ENCODE peak calls at places on chromosomes 6 and 20, in ten cellular contexts. C is activated CD8-positive, alpha-beta T cell treated with anti-CD3 and anti-CD28 coated beads for 36 hours; Q is PC-3; W is ovary; V is coronary artery; H is fibroblast of lung; R is MCF 10A; L is bronchial epithelial cell; P is endodermal cell; J is tibial artery. U is an unnamed sample.

GRCh38 chr20:52410182-52410647 is 218.6 kb upstream of the ZFP64 start:
- DNase-seq in C (peak), Q (no peak), W (no peak), V (no peak), H (peak), R (no peak), L (no peak), P (no peak), J (no peak), U (no peak)

GRCh38 chr6:111549744-111550143 is 55.9 kb downstream of the TRAF3IP2 start:
- DNase-seq in C (no peak), Q (no peak), W (no peak), V (no peak), H (no peak), R (no peak), L (no peak), P (no peak), J (no peak), U (no peak)

GRCh38 chr6:88616380-88616779 is 347.0 kb downstream of the RNGTT start:
- DNase-seq in C (no peak), Q (no peak), W (no peak), V (no peak), H (no peak), R (no peak), L (no peak), P (no peak), J (no peak), U (no peak)

GRCh38 chr20:47980336-47981177 is 195.3 kb upstream of the SULF2 start:
- DNase-seq in C (no peak), Q (no peak), W (no peak), V (no peak), H (no peak), R (no peak), L (no peak), P (peak), J (no peak), U (no peak)

GRCh38 chr20:25285856-25286798 is 38.2 kb downstream of the PYGB start:
- DNase-seq in C (no peak), Q (no peak), W (peak), V (no peak), H (no peak), R (no peak), L (no peak), P (no peak), J (peak), U (no peak)

GRCh38 chr6:131828080-131828479 is 20.3 kb downstream of the ENPP1 start:
- DNase-seq in C (no peak), Q (no peak), W (no peak), V (no peak), H (no peak), R (no peak), L (no peak), P (no peak), J (no peak), U (peak)

GRCh38 chr6:2751871-2752270 is 1.1 kb upstream of the MYLK4 start:
- DNase-seq in C (no peak), Q (no peak), W (no peak), V (no peak), H (no peak), R (no peak), L (no peak), P (no peak), J (no peak), U (no peak)

GRCh38 chr6:45472383-45472782 is 94.6 kb upstream of the SUPT3H start:
- DNase-seq in C (no peak), Q (no peak), W (peak), V (no peak), H (peak), R (no peak), L (no peak), P (no peak), J (no peak), U (no peak)

GRCh38 chr6:152112503-152113261 is 305.2 kb downstream of the ESR1 start:
- DNase-seq in C (no peak), Q (no peak), W (no peak), V (no peak), H (no peak), R (no peak), L (no peak), P (peak), J (peak), U (no peak)

GRCh38 chr6:106316376-106316769 is 9.2 kb downstream of the ATG5 start:
- DNase-seq in C (no peak), Q (no peak), W (no peak), V (no peak), H (no peak), R (no peak), L (no peak), P (no peak), J (no peak), U (no peak)

GRCh38 chr6:105459049-105459448 is 56.2 kb upstream of the PREP start:
- DNase-seq in C (peak), Q (peak), W (no peak), V (no peak), H (no peak), R (peak), L (peak), P (no peak), J (no peak), U (no peak)

GRCh38 chr20:57013741-57014140 is 252.7 kb downstream of the BMP7 start:
- DNase-seq in C (no peak), Q (peak), W (no peak), V (no peak), H (no peak), R (no peak), L (peak), P (peak), J (no peak), U (no peak)

GRCh38 chr6:152916035-152916434 is 66.8 kb downstream of the FBXO5 start:
- DNase-seq in C (no peak), Q (no peak), W (no peak), V (no peak), H (no peak), R (no peak), L (peak), P (no peak), J (no peak), U (no peak)

GRCh38 chr6:156777866-156778614 is 862 bp downstream of the ARID1B start:
- DNase-seq in C (peak), Q (peak), W (peak), V (no peak), H (peak), R (peak), L (no peak), P (peak), J (peak), U (peak)

GRCh38 chr6:89117285-89118108 is at the start of gene SRSF12:
- DNase-seq in C (peak), Q (no peak), W (peak), V (no peak), H (peak), R (peak), L (no peak), P (peak), J (peak), U (no peak)

GRCh38 chr6:29011276-29011734 is 6.2 kb upstream of the ZNF311 start:
- DNase-seq in C (peak), Q (peak), W (peak), V (no peak), H (peak), R (no peak), L (peak), P (peak), J (no peak), U (peak)

GRCh38 chr6:7137335-7138106 is 29.8 kb downstream of the RREB1 start:
- DNase-seq in C (peak), Q (no peak), W (peak), V (no peak), H (peak), R (peak), L (no peak), P (peak), J (peak), U (peak)

GRCh38 chr6:872570-873125 is 179.7 kb upstream of the EXOC2 start:
- DNase-seq in C (no peak), Q (no peak), W (no peak), V (no peak), H (no peak), R (no peak), L (no peak), P (no peak), J (no peak), U (no peak)

GRCh38 chr6:160022101-160022500 is 53.2 kb downstream of the IGF2R start:
- DNase-seq in C (no peak), Q (no peak), W (no peak), V (no peak), H (no peak), R (no peak), L (no peak), P (no peak), J (no peak), U (no peak)

GRCh38 chr20:2652724-2653510 is 485 bp downstream of the NOP56 start:
- DNase-seq in C (peak), Q (no peak), W (no peak), V (no peak), H (no peak), R (no peak), L (peak), P (no peak), J (peak), U (no peak)

GRCh38 chr6:88263591-88263990 is 97.4 kb upstream of the CNR1 start:
- DNase-seq in C (no peak), Q (no peak), W (no peak), V (no peak), H (no peak), R (peak), L (no peak), P (peak), J (no peak), U (no peak)

GRCh38 chr6:121726596-121726995 is 291.1 kb downstream of the GJA1 start:
- DNase-seq in C (no peak), Q (no peak), W (no peak), V (no peak), H (no peak), R (no peak), L (no peak), P (no peak), J (no peak), U (no peak)

GRCh38 chr20:33443006-33443511 is 504 bp downstream of the SNTA1 start:
- DNase-seq in C (peak), Q (no peak), W (peak), V (no peak), H (no peak), R (no peak), L (no peak), P (no peak), J (peak), U (no peak)

GRCh38 chr20:11274137-11274536 is 600.3 kb upstream of the JAG1 start:
- DNase-seq in C (no peak), Q (peak), W (no peak), V (no peak), H (peak), R (peak), L (peak), P (peak), J (no peak), U (peak)

GRCh38 chr20:11271920-11272594 is 598.3 kb upstream of the JAG1 start:
- DNase-seq in C (no peak), Q (no peak), W (no peak), V (no peak), H (no peak), R (no peak), L (no peak), P (no peak), J (no peak), U (no peak)

GRCh38 chr20:11270566-11270965 is 596.8 kb upstream of the JAG1 start:
- DNase-seq in C (no peak), Q (peak), W (no peak), V (no peak), H (no peak), R (no peak), L (peak), P (peak), J (no peak), U (no peak)

GRCh38 chr20:11267762-11268335 is 594.0 kb upstream of the JAG1 start:
- DNase-seq in C (no peak), Q (no peak), W (no peak), V (no peak), H (no peak), R (no peak), L (no peak), P (no peak), J (no peak), U (no peak)

DNA sequence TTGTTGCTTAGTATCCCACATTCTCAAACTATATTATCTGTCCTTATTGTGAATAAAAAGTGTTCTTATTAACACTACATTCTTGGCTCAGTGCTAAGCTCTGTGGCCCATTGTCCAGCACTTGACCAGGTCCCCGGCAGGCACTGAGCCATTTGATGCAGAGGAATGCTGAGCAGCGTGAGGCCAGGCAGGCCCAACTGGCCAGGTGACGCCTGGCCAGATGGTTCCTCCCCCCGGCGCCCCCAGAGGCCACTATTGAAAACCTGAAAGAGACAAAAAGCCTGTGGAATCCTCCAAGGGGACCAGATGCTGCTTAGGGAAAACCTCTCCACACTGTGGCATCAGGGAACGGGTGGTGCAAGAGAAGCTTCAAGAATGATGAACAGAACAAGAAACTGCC is 597.5 kb upstream of the JAG1 start:
- DNase-seq in C (no peak), Q (no peak), W (no peak), V (no peak), H (no peak), R (no peak), L (no peak), P (peak), J (no peak), U (no peak)
- TF ChIP-seq CTCF in C (no peak), Q (peak), W (no peak), V (no peak), H (no peak), R (no peak), L (no peak), P (peak), J (no peak), U (peak)

GRCh38 chr6:79544939-79545450 is 7.8 kb upstream of the LCA5 start:
- DNase-seq in C (peak), Q (peak), W (peak), V (peak), H (peak), R (peak), L (peak), P (peak), J (peak), U (peak)
- TF ChIP-seq CTCF in C (no peak), Q (peak), W (peak), V (peak), H (peak), R (peak), L (peak), P (peak), J (peak), U (peak)

DNA sequence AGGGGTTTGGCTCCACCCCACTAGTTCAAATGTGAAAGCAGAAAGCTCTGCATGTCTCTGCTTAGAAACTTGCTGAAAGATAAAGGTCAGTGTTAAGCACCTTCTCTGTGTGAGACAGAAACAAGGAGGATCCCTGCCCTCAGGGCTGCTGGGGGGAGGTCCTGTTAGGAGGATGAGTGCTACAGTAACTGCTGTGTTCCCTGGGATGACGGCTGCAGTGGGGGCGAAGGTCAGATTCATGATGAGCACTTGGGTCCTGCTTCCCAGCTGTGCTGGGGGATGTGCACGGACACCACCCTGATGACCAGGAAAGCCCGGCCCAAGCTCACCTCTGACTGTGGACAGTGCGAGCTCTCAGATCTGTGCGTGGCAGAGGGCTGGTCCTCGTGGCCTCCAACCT is 252.6 kb downstream of the DLL1 start:
- DNase-seq in C (no peak), Q (no peak), W (no peak), V (peak), H (no peak), R (no peak), L (no peak), P (peak), J (peak), U (no peak)
- TF ChIP-seq CTCF in C (no peak), Q (no peak), W (no peak), V (no peak), H (no peak), R (no peak), L (no peak), P (no peak), J (no peak), U (no peak)

DNA sequence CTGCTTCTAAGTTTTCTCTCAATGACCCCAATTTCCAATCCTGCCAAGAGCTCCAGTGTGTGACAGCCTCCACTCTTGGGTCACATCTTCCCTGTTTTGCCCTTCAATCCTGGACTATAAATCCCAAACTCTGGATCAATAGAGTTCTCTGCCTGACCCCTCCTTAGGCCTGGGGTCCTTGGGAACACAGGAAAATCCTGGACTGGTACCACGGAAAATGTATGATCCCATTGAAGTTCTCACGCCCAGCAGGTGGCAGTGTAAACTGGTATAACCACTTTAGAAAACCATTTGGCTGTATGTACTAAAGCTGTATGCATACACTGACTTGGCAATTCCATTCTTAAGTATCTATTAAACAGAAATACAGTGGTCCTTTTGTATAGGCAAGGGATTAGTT is 98.0 kb downstream of the SNAP25 start:
- DNase-seq in C (peak), Q (peak), W (no peak), V (no peak), H (peak), R (peak), L (no peak), P (no peak), J (no peak), U (no peak)
- TF ChIP-seq CTCF in C (peak), Q (peak), W (no peak), V (no peak), H (no peak), R (peak), L (no peak), P (no peak), J (no peak), U (peak)